ENCODE peak calls at places on chromosomes 7 and 10, in seven cellular contexts. M, Z, G, N, T, F and Y are unnamed samples.

GRCh38 chr10:22894714-22895113 is 33.1 kb upstream of the ARMC3 start:
- DNase-seq in M (no peak), Z (peak; percentile 20), G (no peak), N (no peak), T (peak; percentile 5), F (no peak), Y (peak; percentile 14)

GRCh38 chr7:42189535-42189934 is 47.5 kb downstream of the GLI3 start:
- DNase-seq in M (no peak), Z (no peak), G (no peak), N (peak; percentile 58), T (no peak), F (no peak), Y (no peak)

GRCh38 chr10:7667262-7668141 is 736 bp upstream of the ITIH5 start:
- DNase-seq in M (peak; percentile 63), Z (peak; percentile 11), G (no peak), N (no peak), T (no peak), F (no peak), Y (no peak)

GRCh38 chr7:87604264-87604663 is 3.6 kb upstream of the ABCB1 start:
- DNase-seq in M (no peak), Z (no peak), G (no peak), N (no peak), T (no peak), F (no peak), Y (no peak)

GRCh38 chr10:70132098-70133029 is at the start of gene AIFM2:
- DNase-seq in M (peak; percentile 85), Z (peak; percentile 94), G (peak; percentile 89), N (peak; percentile 71), T (peak; percentile 71), F (peak; percentile 40), Y (peak; percentile 14)

GRCh38 chr7:5428470-5429252 is 5.0 kb upstream of the TNRC18 start:
- DNase-seq in M (no peak), Z (peak; percentile 86), G (peak; percentile 77), N (peak; percentile 92), T (peak; percentile 80), F (peak; percentile 85), Y (peak; percentile 69)

GRCh38 chr10:71613303-71613777 is 106.2 kb downstream of the C10orf105 start:
- DNase-seq in M (no peak), Z (peak; percentile 65), G (no peak), N (no peak), T (peak; percentile 9), F (no peak), Y (no peak)

GRCh38 chr10:58486821-58487220 is 25.9 kb upstream of the BICC1 start:
- DNase-seq in M (no peak), Z (no peak), G (no peak), N (peak; percentile 69), T (no peak), F (no peak), Y (no peak)

GRCh38 chr10:131841669-131842139 is 59.1 kb upstream of the PPP2R2D start:
- DNase-seq in M (no peak), Z (no peak), G (peak; percentile 70), N (no peak), T (no peak), F (no peak), Y (no peak)

GRCh38 chr10:60466267-60467201 is 76.9 kb upstream of the ANK3 start:
- DNase-seq in M (no peak), Z (no peak), G (no peak), N (peak; percentile 37), T (no peak), F (no peak), Y (no peak)

GRCh38 chr7:80428161-80429054 is 83.5 kb downstream of the GNAT3 start:
- DNase-seq in M (no peak), Z (peak; percentile 58), G (no peak), N (peak; percentile 64), T (peak; percentile 56), F (peak; percentile 57), Y (no peak)

GRCh38 chr7:95718556-95719410 is 53.6 kb upstream of the DYNC1I1 start:
- DNase-seq in M (no peak), Z (no peak), G (no peak), N (no peak), T (peak; percentile 1), F (no peak), Y (peak; percentile 1)

GRCh38 chr10:69497611-69498390 is 46.5 kb downstream of the TSPAN15 start:
- DNase-seq in M (no peak), Z (no peak), G (peak; percentile 75), N (no peak), T (no peak), F (no peak), Y (no peak)

GRCh38 chr10:43864622-43865021 is 215.9 kb upstream of the ZNF32 start:
- DNase-seq in M (peak; percentile 11), Z (no peak), G (no peak), N (no peak), T (no peak), F (no peak), Y (no peak)

GRCh38 chr7:7732566-7733290 is 14.3 kb upstream of the RPA3 start:
- DNase-seq in M (no peak), Z (no peak), G (no peak), N (peak; percentile 83), T (peak; percentile 50), F (peak; percentile 44), Y (peak; percentile 88)

GRCh38 chr7:47572939-47573757 is 8.8 kb downstream of the TNS3 start:
- DNase-seq in M (no peak), Z (no peak), G (no peak), N (no peak), T (no peak), F (no peak), Y (no peak)

GRCh38 chr7:66921396-66921917 is 432 bp downstream of the TMEM248 start:
- DNase-seq in M (peak; percentile 63), Z (peak; percentile 46), G (peak; percentile 90), N (peak; percentile 55), T (no peak), F (peak; percentile 22), Y (no peak)

GRCh38 chr7:141074997-141075396 is 1.1 kb downstream of the TMEM178B start:
- DNase-seq in M (no peak), Z (no peak), G (no peak), N (no peak), T (no peak), F (no peak), Y (no peak)

GRCh38 chr7:117395743-117396142 is 31.6 kb downstream of the ASZ1 start:
- DNase-seq in M (no peak), Z (no peak), G (no peak), N (no peak), T (no peak), F (no peak), Y (no peak)

GRCh38 chr7:117401293-117402002 is 25.8 kb downstream of the ASZ1 start:
- DNase-seq in M (no peak), Z (no peak), G (no peak), N (no peak), T (no peak), F (peak; percentile 12), Y (no peak)

GRCh38 chr7:117403737-117404136 is 23.6 kb downstream of the ASZ1 start:
- DNase-seq in M (no peak), Z (no peak), G (no peak), N (no peak), T (no peak), F (no peak), Y (no peak)

GRCh38 chr7:117402109-117402508 is 25.2 kb downstream of the ASZ1 start:
- DNase-seq in M (no peak), Z (no peak), G (no peak), N (peak; percentile 62), T (no peak), F (peak; percentile 20), Y (no peak)

DNA sequence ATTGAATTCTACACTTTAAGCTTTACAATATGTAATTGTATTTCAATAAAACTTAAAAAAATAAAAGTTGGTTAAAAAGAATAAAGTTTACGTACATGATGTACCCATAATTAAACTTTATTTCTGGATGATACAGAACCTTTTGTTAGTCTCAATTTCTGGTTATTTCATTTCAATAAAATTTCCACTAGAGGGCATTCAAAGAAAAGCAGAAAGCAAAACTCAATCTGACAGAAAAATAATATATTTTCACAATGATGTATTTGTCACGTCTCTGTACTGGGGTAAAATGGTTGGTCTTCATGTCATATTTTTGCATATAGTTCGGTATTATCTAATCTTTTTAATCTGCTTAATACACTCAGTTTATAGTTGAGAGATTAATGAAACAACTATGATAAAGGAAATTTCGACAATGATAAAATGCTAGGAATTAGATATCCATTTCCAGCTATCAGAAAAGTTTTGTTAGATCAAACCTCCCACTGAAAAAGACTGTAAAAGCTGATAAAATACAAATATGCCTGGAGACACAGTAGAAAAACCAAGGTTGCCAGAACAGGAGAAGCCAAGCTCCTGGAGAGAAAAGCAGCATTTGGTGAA is 27.4 kb downstream of the ASZ1 start:
- DNase-seq in M (no peak), Z (no peak), G (no peak), N (no peak), T (no peak), F (no peak), Y (no peak)
- TF ChIP-seq CTCF in M (no peak), Z (peak; percentile 71), G (no peak), N (peak; percentile 39), T (peak; percentile 23), F (peak; percentile 26), Y (peak; percentile 33)

DNA sequence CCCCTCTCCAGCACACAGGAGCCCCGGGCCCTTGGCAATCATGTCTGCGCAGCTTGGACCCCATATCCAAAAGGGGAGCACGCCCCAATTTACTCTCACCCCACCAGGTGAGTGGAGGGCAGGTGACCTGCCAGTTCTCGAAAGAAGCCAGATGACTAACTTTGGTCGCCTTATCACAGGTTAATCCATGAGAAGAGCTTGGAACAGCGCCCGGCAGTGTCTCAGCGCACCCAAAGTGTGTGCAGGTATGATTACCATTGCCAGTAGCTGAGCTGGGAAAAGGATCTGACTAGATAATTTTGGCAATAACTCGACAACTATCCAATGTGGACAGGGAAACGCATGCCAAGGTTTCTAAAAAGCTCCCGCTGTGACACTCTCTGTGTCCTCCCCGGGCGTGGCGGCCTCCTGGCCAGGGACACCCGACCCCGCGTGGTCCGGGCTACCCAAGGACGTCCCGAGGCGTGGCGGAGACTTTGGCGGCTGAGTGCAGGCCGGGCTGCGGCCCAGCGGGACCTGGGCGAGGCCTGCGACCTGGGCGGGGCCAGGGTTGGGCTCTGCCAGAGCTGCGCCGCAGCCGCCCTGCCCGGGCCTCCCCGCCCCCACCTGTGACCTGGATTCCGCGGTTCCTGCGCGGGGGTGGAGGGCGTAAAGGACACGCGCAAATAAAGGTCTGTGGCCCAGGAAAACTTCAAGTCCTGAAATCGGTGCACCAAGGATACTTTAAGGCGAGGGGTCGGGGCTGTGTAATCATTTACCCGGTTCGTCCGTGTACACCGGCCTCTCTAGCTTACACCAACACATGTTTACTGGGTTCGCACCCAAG is 13.7 kb upstream of the WAPL start:
- DNase-seq in M (peak; percentile 88), Z (peak; percentile 81), G (peak; percentile 90), N (peak; percentile 23), T (peak; percentile 29), F (no peak), Y (no peak)
- H3K4me3 ChIP-seq in M (peak overlapping the region; percentile 79), Z (peak overlapping the region; percentile 2), G (peak overlapping the region; percentile 20), N (peak overlapping the region; percentile 57), T (peak overlapping the region; percentile 55), F (peak overlapping the region; percentile 60), Y (peak overlapping the region; percentile 54)

DNA sequence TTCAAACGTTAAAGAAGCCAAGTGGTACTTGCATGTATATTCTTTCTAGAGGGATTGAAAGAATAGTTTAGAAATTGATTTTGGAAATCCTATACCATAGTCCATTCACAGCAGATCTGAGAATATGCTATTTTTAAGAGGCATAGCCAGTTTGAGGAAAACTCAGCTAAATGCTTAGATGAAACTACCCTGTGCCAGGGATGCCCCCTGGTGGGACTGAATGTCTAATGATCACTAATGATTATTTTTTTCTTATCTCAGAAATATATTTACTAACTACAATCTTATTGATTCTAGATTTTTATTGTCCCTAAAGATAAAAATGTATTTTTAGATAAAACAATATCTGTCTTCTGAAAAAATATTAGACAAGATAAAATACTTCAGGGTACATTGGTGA is 844.9 kb upstream of the PHF14 start:
- DNase-seq in M (peak; percentile 49), Z (peak; percentile 23), G (no peak), N (peak; percentile 3), T (no peak), F (no peak), Y (no peak)
- TF ChIP-seq CTCF in M (peak; percentile 36), Z (peak; percentile 48), G (no peak), N (peak; percentile 51), T (no peak), F (peak; percentile 58), Y (no peak)

GRCh38 chr10:30594077-30594476 is 35.5 kb downstream of the LYZL2 start:
- DNase-seq in M (no peak), Z (no peak), G (no peak), N (no peak), T (no peak), F (no peak), Y (no peak)
- H3K4me3 ChIP-seq in M (no peak overlapping the region), Z (no peak overlapping the region), G (no peak overlapping the region), N (no peak overlapping the region), T (no peak overlapping the region), F (no peak overlapping the region), Y (no peak overlapping the region)